ENCODE peak calls at places on chromosomes 6 and 20, in four cellular contexts. N, S, K and C are unnamed samples.

GRCh38 chr6:111662192-111662793 is 56.6 kb upstream of the TRAF3IP2 start:
- DNase-seq in S (peak), N (no peak), K (peak), C (no peak)

GRCh38 chr6:161596807-161597505 is 323.1 kb upstream of the AGPAT4 start:
- DNase-seq in S (no peak), N (no peak), K (no peak), C (no peak)

GRCh38 chr20:52302736-52303135 is 111.2 kb upstream of the ZFP64 start:
- DNase-seq in K (no peak), S (no peak), N (no peak), C (no peak)

GRCh38 chr6:5665173-5665572 is 341.6 kb downstream of the NRN1 start:
- DNase-seq in K (no peak), S (no peak), N (no peak), C (no peak)

GRCh38 chr6:138229663-138230194 is 11.4 kb upstream of the PBOV1 start:
- DNase-seq in K (no peak), S (no peak), N (no peak), C (no peak)

GRCh38 chr6:90219168-90219985 is 77.3 kb downstream of the BACH2 start:
- DNase-seq in K (peak), N (no peak), S (peak), C (peak)

GRCh38 chr20:35327074-35327976 is 35.1 kb upstream of the FAM83C start:
- DNase-seq in K (no peak), N (no peak), S (no peak), C (peak)

GRCh38 chr6:33589723-33590530 is 9.9 kb upstream of the BAK1 start:
- DNase-seq in K (peak), S (peak), N (no peak), C (peak)

GRCh38 chr20:3925113-3925695 is 36.0 kb downstream of the PANK2 start:
- DNase-seq in N (no peak), K (no peak), S (no peak), C (no peak)

GRCh38 chr20:24589845-24590192 is 120.4 kb downstream of the SYNDIG1 start:
- DNase-seq in N (no peak), S (no peak), K (no peak), C (no peak)

GRCh38 chr20:31719644-31720485 is 2.8 kb downstream of the BCL2L1 start:
- DNase-seq in K (peak), N (peak), S (no peak), C (peak)

GRCh38 chr20:63854766-63855362 is 6.4 kb upstream of the ABHD16B start:
- DNase-seq in N (no peak), S (no peak), K (no peak), C (peak)

GRCh38 chr20:63701051-63701328 is 4.5 kb downstream of the TNFRSF6B start:
- DNase-seq in S (no peak), K (no peak), N (no peak), C (no peak)

GRCh38 chr6:66814156-66814555 is 1107.1 kb upstream of the EYS start:
- DNase-seq in S (no peak), K (no peak), N (no peak), C (no peak)

GRCh38 chr6:73476722-73477121 is 15.2 kb downstream of the MTO1 start:
- DNase-seq in K (no peak), N (no peak), S (no peak), C (no peak)

GRCh38 chr20:62382306-62383198 is 4.4 kb upstream of the RPS21 start:
- DNase-seq in N (peak), K (peak), S (peak), C (peak)

GRCh38 chr6:112986270-112986669 is 639.1 kb downstream of the RFPL4B start:
- DNase-seq in N (no peak), S (no peak), K (no peak), C (no peak)

GRCh38 chr20:19079536-19080299 is 132.7 kb upstream of the SLC24A3 start:
- DNase-seq in K (no peak), N (no peak), S (peak), C (peak)

GRCh38 chr20:23568320-23569011 is at the start of gene CST9L:
- DNase-seq in K (no peak), S (no peak), N (no peak), C (no peak)